ENCODE peak calls at places on chromosome 6, in five cellular contexts. D is GM23338, H is B cell, L is AG04450, G is MCF 10A. B is an unnamed sample.

GRCh38 chr6:99254616-99255550 is 94.6 kb downstream of the FAXC start:
- DNase-seq in D (no peak), H (no peak), L (no peak), G (no peak), B (no peak)

GRCh38 chr6:133099573-133099972 is 141.6 kb upstream of the EYA4 start:
- DNase-seq in D (peak; percentile 63), H (no peak), L (peak; percentile 87), G (peak; percentile 38), B (no peak)

GRCh38 chr6:28218312-28219248 is 6.5 kb upstream of the ZSCAN9 start:
- DNase-seq in D (peak; percentile 69), H (peak; percentile 67), L (no peak), G (peak; percentile 58), B (peak; percentile 80)

GRCh38 chr6:56758553-56758952 is 115.9 kb upstream of the DST start:
- DNase-seq in D (no peak), H (no peak), L (no peak), G (no peak), B (no peak)

GRCh38 chr6:158649289-158650143 is at the start of gene SYTL3:
- DNase-seq in D (no peak), H (peak; percentile 48), L (no peak), G (no peak), B (peak; percentile 59)

GRCh38 chr6:134605034-134605433 is 287.1 kb upstream of the SGK1 start:
- DNase-seq in D (no peak), H (no peak), L (no peak), G (no peak), B (no peak)

GRCh38 chr6:106511274-106512047 is 117.8 kb downstream of the RTN4IP1 start:
- DNase-seq in D (peak; percentile 81), H (peak; percentile 62), L (no peak), G (peak; percentile 80), B (peak; percentile 49)

GRCh38 chr6:134258849-134259306 is 59.0 kb downstream of the SGK1 start:
- DNase-seq in D (no peak), H (no peak), L (no peak), G (no peak), B (no peak)

GRCh38 chr6:52595000-52595795 is 18.3 kb upstream of the TRAM2 start:
- DNase-seq in D (peak; percentile 56), H (no peak), L (peak; percentile 87), G (peak; percentile 63), B (peak; percentile 50)

GRCh38 chr6:4928426-4928825 is 75.4 kb downstream of the RPP40 start:
- DNase-seq in D (no peak), H (no peak), L (no peak), G (no peak), B (no peak)

GRCh38 chr6:107713214-107713962 is 110.7 kb downstream of the SCML4 start:
- DNase-seq in D (no peak), H (no peak), L (no peak), G (no peak), B (no peak)

GRCh38 chr6:142805042-142805441 is 139.9 kb downstream of the HIVEP2 start:
- DNase-seq in D (no peak), H (no peak), L (no peak), G (no peak), B (no peak)

GRCh38 chr6:53326372-53327016 is 22.3 kb downstream of the ELOVL5 start:
- DNase-seq in D (no peak), H (no peak), L (peak; percentile 92), G (peak; percentile 97), B (no peak)

GRCh38 chr6:154343473-154344308 is 12.9 kb downstream of the IPCEF1 start:
- DNase-seq in D (peak; percentile 85), H (no peak), L (no peak), G (peak; percentile 75), B (no peak)

GRCh38 chr6:148867851-148868250 is 121.0 kb downstream of the UST start:
- DNase-seq in D (no peak), H (no peak), L (no peak), G (no peak), B (no peak)

GRCh38 chr6:44072452-44072958 is 54.7 kb downstream of the MRPL14 start:
- DNase-seq in D (no peak), H (no peak), L (no peak), G (no peak), B (no peak)

GRCh38 chr6:158646023-158646888 is 1.7 kb upstream of the DYNLT1 start:
- DNase-seq in D (no peak), H (no peak), L (no peak), G (no peak), B (no peak)

GRCh38 chr6:155103816-155104366 is 108.8 kb downstream of the TIAM2 start:
- DNase-seq in D (peak; percentile 53), H (no peak), L (no peak), G (no peak), B (no peak)

GRCh38 chr6:20669571-20670314 is 135.5 kb downstream of the CDKAL1 start:
- DNase-seq in D (no peak), H (no peak), L (no peak), G (no peak), B (no peak)

GRCh38 chr6:168060521-168060931 is 18.5 kb downstream of the FRMD1 start:
- DNase-seq in D (peak; percentile 64), H (no peak), L (peak; percentile 16), G (peak; percentile 74), B (no peak)

GRCh38 chr6:112296694-112297093 is 42.3 kb upstream of the LAMA4 start:
- DNase-seq in D (no peak), H (no peak), L (no peak), G (no peak), B (no peak)

GRCh38 chr6:151060096-151060741 is 179.5 kb upstream of the AKAP12 start:
- DNase-seq in D (no peak), H (no peak), L (peak; percentile 71), G (peak; percentile 89), B (no peak)

GRCh38 chr6:143700684-143701342 is 23.0 kb downstream of the PHACTR2 start:
- DNase-seq in D (no peak), H (no peak), L (peak; percentile 68), G (no peak), B (no peak)

GRCh38 chr6:1215023-1215422 is 96.9 kb upstream of the FOXQ1 start:
- DNase-seq in D (no peak), H (no peak), L (no peak), G (no peak), B (no peak)

GRCh38 chr6:113182370-113183141 is 674.6 kb upstream of the MARCKS start:
- DNase-seq in D (no peak), H (no peak), L (peak; percentile 41), G (peak; percentile 59), B (no peak)

GRCh38 chr6:33812669-33813068 is 8.9 kb upstream of the MLN start:
- DNase-seq in D (peak; percentile 95), H (no peak), L (no peak), G (peak; percentile 51), B (peak; percentile 70)

GRCh38 chr6:3164388-3164787 is 7.0 kb upstream of the TUBB2A start:
- DNase-seq in D (peak; percentile 57), H (no peak), L (no peak), G (no peak), B (no peak)
- TF ChIP-seq CTCF in D (peak; percentile 39), H (no peak), L (no peak), G (no peak), B (no peak)

GRCh38 chr6:14804001-14804401 is 441.9 kb upstream of the JARID2 start:
- DNase-seq in D (no peak), H (no peak), L (no peak), G (peak; percentile 69), B (no peak)
- TF ChIP-seq CTCF in D (no peak), H (no peak), L (no peak), G (no peak), B (no peak)

GRCh38 chr6:2970753-2971419 is 481 bp downstream of the SERPINB6 start:
- DNase-seq in D (peak; percentile 77), H (peak; percentile 81), L (no peak), G (peak; percentile 58), B (peak; percentile 65)

GRCh38 chr6:2970034-2970685 is 1.2 kb downstream of the SERPINB6 start:
- DNase-seq in D (no peak), H (no peak), L (no peak), G (no peak), B (no peak)

GRCh38 chr6:2969549-2969948 is 1.8 kb downstream of the SERPINB6 start:
- DNase-seq in D (no peak), H (no peak), L (no peak), G (no peak), B (no peak)

GRCh38 chr6:2973656-2974055 is 2.3 kb upstream of the SERPINB6 start:
- DNase-seq in D (no peak), H (no peak), L (no peak), G (peak; percentile 21), B (no peak)

DNA sequence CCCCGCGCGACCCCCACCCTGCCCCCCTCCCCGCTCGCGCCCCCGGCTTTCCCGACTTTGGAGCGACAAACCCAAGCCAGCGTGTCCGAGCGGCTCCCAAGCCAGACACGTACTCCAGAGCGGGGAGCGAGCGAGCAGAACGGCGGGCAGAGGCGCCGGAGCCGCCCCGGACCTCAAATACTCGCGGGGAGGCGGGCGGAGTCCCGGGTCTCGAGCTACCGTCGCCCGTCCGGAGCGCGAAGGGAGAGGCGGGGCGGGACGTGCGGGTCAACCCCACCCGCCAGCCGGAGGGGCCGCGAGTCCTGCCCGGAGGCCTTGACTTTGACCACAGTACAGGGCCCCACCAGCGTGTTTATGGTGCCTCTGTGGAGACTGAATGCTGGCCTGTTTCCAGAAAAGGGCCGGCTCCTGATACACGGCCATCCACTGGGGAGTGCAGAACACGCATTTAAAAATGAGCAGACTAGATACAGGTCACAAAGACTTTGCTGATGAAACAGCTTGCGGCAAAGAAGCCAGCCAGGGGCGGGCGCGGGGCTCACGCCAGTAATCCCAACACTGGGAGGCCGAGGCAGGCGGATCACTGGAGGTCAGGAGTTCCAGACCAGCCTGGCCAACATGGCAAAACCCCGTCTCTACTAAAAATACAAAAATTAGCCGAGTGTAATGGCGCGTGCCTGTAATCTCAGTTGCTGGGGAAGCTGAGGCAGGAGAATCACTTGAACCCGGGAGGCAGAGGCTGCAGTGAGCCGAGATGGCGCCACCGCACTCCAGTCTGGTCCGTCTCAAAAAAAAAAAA is at the start of gene SERPINB6:
- DNase-seq in D (peak; percentile 58), H (peak; percentile 69), L (no peak), G (peak; percentile 59), B (peak; percentile 54)
- TF ChIP-seq CTCF in D (no peak), H (no peak), L (no peak), G (no peak), B (no peak)

GRCh38 chr6:90458353-90459224 is 128.3 kb downstream of the MAP3K7 start:
- DNase-seq in D (no peak), H (no peak), L (no peak), G (peak; percentile 57), B (no peak)

GRCh38 chr6:90459225-90459758 is 127.6 kb downstream of the MAP3K7 start:
- DNase-seq in D (no peak), H (no peak), L (no peak), G (no peak), B (no peak)

GRCh38 chr6:90456001-90456400 is 130.9 kb downstream of the MAP3K7 start:
- DNase-seq in D (no peak), H (no peak), L (no peak), G (no peak), B (no peak)

GRCh38 chr6:90460067-90460466 is 126.8 kb downstream of the MAP3K7 start:
- DNase-seq in D (no peak), H (no peak), L (no peak), G (no peak), B (no peak)

DNA sequence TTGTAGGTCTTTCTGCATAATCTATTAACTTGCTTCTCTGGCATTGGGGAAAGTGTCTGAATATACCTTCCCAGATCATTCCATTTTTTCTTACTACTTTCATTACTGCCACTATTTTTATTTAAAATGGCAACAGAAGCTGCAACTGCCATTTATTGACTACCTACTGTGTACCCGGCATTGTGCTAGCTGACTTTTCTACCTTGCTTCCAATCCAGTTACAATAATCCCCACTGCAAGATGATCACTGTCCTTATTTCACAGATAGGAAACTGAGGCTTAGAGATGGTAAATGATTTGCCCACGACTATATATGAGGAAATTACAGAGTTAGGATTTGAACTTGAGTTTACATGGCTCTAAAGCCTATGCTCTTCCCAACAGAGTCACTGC is 129.0 kb downstream of the MAP3K7 start:
- DNase-seq in D (no peak), H (no peak), L (no peak), G (no peak), B (no peak)
- TF ChIP-seq CTCF in D (no peak), H (no peak), L (no peak), G (no peak), B (no peak)

B was measured in GM20000.